ENCODE peak calls at places on chromosome 16, in nine cellular contexts. Y, K, P, O, Q, D, G, A and L are unnamed samples.

GRCh38 chr16:53773150-53773846 is 69.3 kb downstream of the FTO start:
- DNase-seq in K (peak), D (no peak), A (no peak), O (peak), P (no peak), G (peak), Y (no peak), Q (peak), L (peak)

GRCh38 chr16:88839026-88839529 is 17.7 kb downstream of the GALNS start:
- DNase-seq in D (no peak), O (no peak), Y (no peak), P (no peak), K (no peak), Q (no peak), A (no peak), G (no peak), L (peak)

GRCh38 chr16:23837553-23838308 is 1.9 kb downstream of the PRKCB start:
- DNase-seq in K (no peak), O (no peak), A (no peak), G (no peak), P (no peak), Y (no peak), D (no peak), Q (no peak), L (no peak)

GRCh38 chr16:78984324-78984723 is 616.2 kb downstream of the MAF start:
- DNase-seq in A (no peak), P (no peak), Y (no peak), D (no peak), K (no peak), G (no peak), Q (no peak), O (no peak), L (no peak)

GRCh38 chr16:5041604-5042133 is 7.9 kb upstream of the NAGPA start:
- DNase-seq in K (no peak), P (no peak), Q (peak), G (no peak), A (no peak), D (no peak), Y (peak), O (peak), L (no peak)

GRCh38 chr16:14548933-14549788 is 80.9 kb downstream of the PARN start:
- DNase-seq in Q (no peak), D (no peak), Y (no peak), G (no peak), K (no peak), A (no peak), O (no peak), P (no peak), L (no peak)

GRCh38 chr16:72481419-72481818 is 309.5 kb upstream of the PMFBP1 start:
- DNase-seq in P (no peak), Y (no peak), A (no peak), D (no peak), O (no peak), K (no peak), G (no peak), Q (peak), L (no peak)

GRCh38 chr16:14300631-14301149 is 229.6 kb downstream of the MRTFB start:
- DNase-seq in Q (peak), P (no peak), A (no peak), D (no peak), G (peak), K (no peak), Y (peak), O (peak), L (no peak)

GRCh38 chr16:49441366-49441780 is 67.8 kb downstream of the C16orf78 start:
- DNase-seq in K (no peak), P (peak), G (peak), D (peak), A (peak), O (no peak), Y (peak), Q (peak), L (no peak)

GRCh38 chr16:54633943-54634362 is 296.7 kb upstream of the IRX5 start:
- DNase-seq in Q (peak), K (no peak), O (peak), A (no peak), P (no peak), Y (no peak), G (no peak), D (no peak), L (peak)

GRCh38 chr16:88505405-88506082 is 52.5 kb downstream of the ZFPM1 start:
- DNase-seq in Y (no peak), A (peak), D (peak), Q (peak), O (peak), K (no peak), G (peak), P (peak), L (peak)

GRCh38 chr16:4615389-4616046 is 830 bp upstream of the UBALD1 start:
- DNase-seq in K (no peak), A (no peak), O (no peak), Y (peak), G (peak), D (peak), Q (no peak), P (no peak), L (no peak)

GRCh38 chr16:87076950-87077749 is 240.0 kb downstream of the C16orf95 start:
- DNase-seq in Y (peak), D (no peak), K (no peak), G (peak), A (no peak), O (peak), Q (peak), P (no peak), L (no peak)

GRCh38 chr16:50459681-50460080 is 88.5 kb upstream of the NKD1 start:
- DNase-seq in G (no peak), D (no peak), Y (no peak), Q (no peak), K (no peak), A (no peak), P (no peak), O (no peak), L (no peak)

GRCh38 chr16:72875291-72876036 is 172.5 kb downstream of the ZFHX3 start:
- DNase-seq in O (peak), P (no peak), Q (no peak), Y (no peak), A (no peak), K (no peak), G (no peak), D (no peak), L (peak)

DNA sequence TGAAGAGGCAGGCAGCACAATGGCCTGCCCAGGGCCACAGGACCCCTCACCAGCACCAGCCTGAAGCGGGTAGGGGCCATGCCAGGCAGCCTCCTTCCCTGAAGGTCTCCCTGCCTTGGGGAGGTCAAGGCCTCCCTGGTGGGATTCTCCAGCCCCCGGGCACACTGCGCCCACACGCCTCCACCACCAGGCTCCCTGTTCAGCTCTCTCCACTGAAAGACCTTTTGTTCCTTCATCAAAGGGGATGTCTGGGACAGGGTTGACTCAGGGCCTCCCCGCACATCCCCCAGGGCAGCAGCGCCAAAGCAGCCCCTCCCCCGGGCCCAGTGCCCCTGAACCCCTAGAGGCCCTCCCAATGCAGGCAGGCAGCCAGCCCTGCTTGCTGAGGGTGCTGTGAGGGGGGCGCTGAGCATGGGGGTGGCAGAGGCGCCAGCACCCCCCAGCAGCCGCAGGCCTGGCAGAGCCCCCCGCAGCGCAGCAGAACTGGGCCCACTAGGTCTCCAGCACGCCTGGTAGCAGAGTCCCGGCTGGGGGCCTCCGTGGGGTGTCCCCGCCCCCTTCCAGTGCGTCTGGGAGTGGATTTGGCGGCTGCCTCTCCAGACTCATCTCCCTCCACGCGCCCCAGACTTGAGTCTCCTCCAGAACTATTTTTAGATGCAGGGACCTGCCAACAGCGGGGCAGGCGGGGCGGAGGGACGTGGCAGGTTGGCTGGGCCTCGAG is 13.1 kb downstream of the BCAR1 start:
- DNase-seq in K (no peak), P (no peak), Q (peak), D (no peak), Y (peak), A (no peak), G (no peak), O (no peak), L (no peak)
- H3K27ac ChIP-seq in K (peak), P (no peak), Q (peak), D (no peak), Y (peak), A (no peak), G (peak), O (peak), L (no peak)

DNA sequence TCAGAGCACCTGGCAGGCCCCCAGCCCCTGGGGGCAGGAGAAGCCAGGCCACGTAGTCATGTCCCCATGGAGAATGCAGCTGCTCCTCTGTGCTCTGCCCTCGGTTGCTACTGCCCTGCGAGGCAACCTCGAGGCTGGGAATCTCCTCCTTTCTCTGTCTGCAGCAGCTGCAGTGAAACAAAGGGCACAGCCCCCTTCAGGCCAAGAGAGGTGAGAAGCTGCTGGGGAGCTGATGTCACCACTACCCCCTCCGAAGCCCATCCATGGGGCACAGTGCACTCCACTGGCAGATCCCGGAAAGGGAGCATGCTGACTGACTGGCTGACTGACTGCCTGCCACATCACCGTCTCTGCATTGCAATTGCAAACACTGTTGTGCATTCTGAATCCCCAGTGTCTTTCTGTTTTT is 103.7 kb downstream of the GRIN2A start:
- DNase-seq in O (no peak), Q (no peak), K (peak), Y (no peak), A (no peak), D (no peak), G (no peak), P (no peak), L (no peak)
- H3K27ac ChIP-seq in O (no peak), Q (no peak), K (no peak), Y (no peak), A (no peak), D (no peak), G (no peak), P (no peak), L (no peak)

GRCh38 chr16:85591381-85591780 is 21.7 kb upstream of the GSE1 start:
- DNase-seq in P (no peak), D (peak), K (no peak), Q (no peak), G (no peak), Y (no peak), O (no peak), A (no peak), L (no peak)

GRCh38 chr16:85595299-85595661 is 17.8 kb upstream of the GSE1 start:
- DNase-seq in O (no peak), P (no peak), Q (no peak), D (no peak), K (no peak), A (no peak), G (no peak), Y (no peak), L (no peak)

GRCh38 chr16:85594621-85595298 is 18.4 kb upstream of the GSE1 start:
- DNase-seq in Y (no peak), Q (no peak), D (no peak), A (no peak), O (no peak), G (no peak), P (no peak), K (no peak), L (no peak)

GRCh38 chr16:85592700-85593502 is 20.2 kb upstream of the GSE1 start:
- DNase-seq in D (peak), A (no peak), Y (no peak), G (no peak), K (no peak), O (no peak), Q (no peak), P (no peak), L (no peak)

GRCh38 chr16:85593503-85594195 is 19.5 kb upstream of the GSE1 start:
- DNase-seq in Q (no peak), K (peak), D (peak), O (no peak), Y (no peak), P (no peak), G (no peak), A (no peak), L (no peak)
- H3K27ac ChIP-seq in Q (peak), K (peak), D (no peak), O (peak), Y (no peak), P (no peak), G (no peak), A (no peak), L (no peak)

GRCh38 chr16:67246081-67246944 is 968 bp downstream of the FHOD1 start:
- DNase-seq in Q (peak), A (peak), G (peak), Y (peak), O (peak), K (peak), P (no peak), D (peak), L (no peak)
- H3K27ac ChIP-seq in Q (peak), A (peak), G (peak), Y (peak), O (peak), K (peak), P (peak), D (peak), L (no peak)

GRCh38 chr16:46715769-46716305 is 26.4 kb downstream of the ORC6 start:
- DNase-seq in D (no peak), Q (peak), K (no peak), Y (no peak), O (no peak), A (no peak), P (no peak), G (no peak), L (no peak)

GRCh38 chr16:46717692-46718091 is 28.2 kb downstream of the ORC6 start:
- DNase-seq in Q (no peak), G (no peak), A (no peak), Y (no peak), P (no peak), O (no peak), K (no peak), D (no peak), L (no peak)

GRCh38 chr16:46712911-46713310 is 23.5 kb downstream of the ORC6 start:
- DNase-seq in Q (no peak), Y (no peak), A (no peak), G (no peak), K (no peak), D (no peak), P (no peak), O (no peak), L (no peak)

GRCh38 chr16:46713634-46714033 is 24.2 kb downstream of the ORC6 start:
- DNase-seq in G (no peak), Y (no peak), O (no peak), D (no peak), P (no peak), K (no peak), Q (no peak), A (no peak), L (no peak)

GRCh38 chr16:46714797-46715591 is 25.5 kb downstream of the ORC6 start:
- DNase-seq in O (no peak), Y (no peak), A (no peak), P (no peak), K (no peak), D (no peak), Q (no peak), G (no peak), L (no peak)
- H3K27ac ChIP-seq in O (no peak), Y (no peak), A (no peak), P (no peak), K (no peak), D (no peak), Q (peak), G (no peak), L (no peak)

GRCh38 chr16:1331712-1332617 is 1.5 kb upstream of the BAIAP3 start:
- DNase-seq in Q (peak), D (peak), A (peak), K (no peak), Y (peak), G (peak), O (peak), P (no peak), L (peak)
- H3K27ac ChIP-seq in Q (no peak), D (peak), A (peak), K (no peak), Y (no peak), G (no peak), O (no peak), P (no peak), L (no peak)